ENCODE peak calls at places on chromosomes 7 and 10, in nine cellular contexts. One of them, this sample, is unnamed.

GRCh38 chr7:132735476-132735875 is 159.2 kb upstream of the PLXNA4 start:
- DNase-seq in heart left ventricle: no peak
- DNase-seq in WERI-Rb-1: no peak
- DNase-seq in colonic mucosa: no peak
- DNase-seq in fibroblast of lung: no peak
- DNase-seq in pancreas: no peak
- DNase-seq in body of pancreas: no peak
- DNase-seq in left lung: no peak
- DNase-seq in Peyer's patch: no peak
- DNase-seq in this sample: no peak

GRCh38 chr10:73843254-73843653 is 31.1 kb downstream of the CAMK2G start:
- DNase-seq in heart left ventricle: no peak
- DNase-seq in WERI-Rb-1: no peak
- DNase-seq in colonic mucosa: no peak
- DNase-seq in fibroblast of lung: no peak
- DNase-seq in pancreas: no peak
- DNase-seq in body of pancreas: no peak
- DNase-seq in left lung: no peak
- DNase-seq in Peyer's patch: no peak
- DNase-seq in this sample: no peak

GRCh38 chr10:61554925-61555324 is 101.7 kb upstream of the TMEM26 start:
- DNase-seq in heart left ventricle: no peak
- DNase-seq in WERI-Rb-1: no peak
- DNase-seq in colonic mucosa: no peak
- DNase-seq in fibroblast of lung: peak
- DNase-seq in pancreas: no peak
- DNase-seq in body of pancreas: no peak
- DNase-seq in left lung: no peak
- DNase-seq in Peyer's patch: no peak
- DNase-seq in this sample: no peak

GRCh38 chr7:17109017-17109416 is 189.4 kb upstream of the AHR start:
- DNase-seq in heart left ventricle: no peak
- DNase-seq in WERI-Rb-1: no peak
- DNase-seq in colonic mucosa: no peak
- DNase-seq in fibroblast of lung: peak
- DNase-seq in pancreas: no peak
- DNase-seq in body of pancreas: no peak
- DNase-seq in left lung: no peak
- DNase-seq in Peyer's patch: no peak
- DNase-seq in this sample: no peak

GRCh38 chr10:30537586-30537985 is 92.0 kb downstream of the LYZL2 start:
- DNase-seq in heart left ventricle: no peak
- DNase-seq in WERI-Rb-1: no peak
- DNase-seq in colonic mucosa: no peak
- DNase-seq in fibroblast of lung: no peak
- DNase-seq in pancreas: no peak
- DNase-seq in body of pancreas: no peak
- DNase-seq in left lung: no peak
- DNase-seq in Peyer's patch: no peak
- DNase-seq in this sample: no peak

GRCh38 chr10:128068398-128069285 is 57.6 kb downstream of the MKI67 start:
- DNase-seq in heart left ventricle: no peak
- DNase-seq in WERI-Rb-1: no peak
- DNase-seq in colonic mucosa: no peak
- DNase-seq in fibroblast of lung: no peak
- DNase-seq in pancreas: no peak
- DNase-seq in body of pancreas: no peak
- DNase-seq in left lung: no peak
- DNase-seq in Peyer's patch: no peak
- DNase-seq in this sample: no peak

GRCh38 chr10:13960603-13961002 is 370.1 kb downstream of the FRMD4A start:
- DNase-seq in heart left ventricle: no peak
- DNase-seq in WERI-Rb-1: no peak
- DNase-seq in colonic mucosa: no peak
- DNase-seq in fibroblast of lung: no peak
- DNase-seq in pancreas: no peak
- DNase-seq in body of pancreas: no peak
- DNase-seq in left lung: no peak
- DNase-seq in Peyer's patch: no peak
- DNase-seq in this sample: no peak

GRCh38 chr10:52172581-52172980 is 141.5 kb upstream of the DKK1 start:
- DNase-seq in heart left ventricle: no peak
- DNase-seq in WERI-Rb-1: no peak
- DNase-seq in colonic mucosa: no peak
- DNase-seq in fibroblast of lung: peak
- DNase-seq in pancreas: no peak
- DNase-seq in body of pancreas: no peak
- DNase-seq in left lung: no peak
- DNase-seq in Peyer's patch: no peak
- DNase-seq in this sample: no peak

GRCh38 chr7:38257350-38257677 is 16.1 kb downstream of the TARP start:
- DNase-seq in heart left ventricle: no peak
- DNase-seq in WERI-Rb-1: no peak
- DNase-seq in colonic mucosa: no peak
- DNase-seq in fibroblast of lung: no peak
- DNase-seq in pancreas: no peak
- DNase-seq in body of pancreas: no peak
- DNase-seq in left lung: no peak
- DNase-seq in Peyer's patch: no peak
- DNase-seq in this sample: no peak

GRCh38 chr7:66282594-66282935 is 77.4 kb downstream of the TPST1 start:
- DNase-seq in heart left ventricle: no peak
- DNase-seq in WERI-Rb-1: no peak
- DNase-seq in colonic mucosa: no peak
- DNase-seq in fibroblast of lung: no peak
- DNase-seq in pancreas: no peak
- DNase-seq in body of pancreas: no peak
- DNase-seq in left lung: no peak
- DNase-seq in Peyer's patch: no peak
- DNase-seq in this sample: no peak

GRCh38 chr7:66279912-66280311 is 74.8 kb downstream of the TPST1 start:
- DNase-seq in heart left ventricle: no peak
- DNase-seq in WERI-Rb-1: no peak
- DNase-seq in colonic mucosa: no peak
- DNase-seq in fibroblast of lung: no peak
- DNase-seq in pancreas: no peak
- DNase-seq in body of pancreas: no peak
- DNase-seq in left lung: no peak
- DNase-seq in Peyer's patch: no peak
- DNase-seq in this sample: no peak

GRCh38 chr7:66277492-66277891 is 72.4 kb downstream of the TPST1 start:
- DNase-seq in heart left ventricle: no peak
- DNase-seq in WERI-Rb-1: no peak
- DNase-seq in colonic mucosa: no peak
- DNase-seq in fibroblast of lung: no peak
- DNase-seq in pancreas: no peak
- DNase-seq in body of pancreas: no peak
- DNase-seq in left lung: no peak
- DNase-seq in Peyer's patch: no peak
- DNase-seq in this sample: no peak

GRCh38 chr7:66283003-66283920 is 78.1 kb downstream of the TPST1 start:
- DNase-seq in heart left ventricle: no peak
- DNase-seq in WERI-Rb-1: no peak
- DNase-seq in colonic mucosa: no peak
- DNase-seq in fibroblast of lung: peak
- DNase-seq in pancreas: no peak
- DNase-seq in body of pancreas: no peak
- DNase-seq in left lung: no peak
- DNase-seq in Peyer's patch: no peak
- DNase-seq in this sample: no peak

DNA sequence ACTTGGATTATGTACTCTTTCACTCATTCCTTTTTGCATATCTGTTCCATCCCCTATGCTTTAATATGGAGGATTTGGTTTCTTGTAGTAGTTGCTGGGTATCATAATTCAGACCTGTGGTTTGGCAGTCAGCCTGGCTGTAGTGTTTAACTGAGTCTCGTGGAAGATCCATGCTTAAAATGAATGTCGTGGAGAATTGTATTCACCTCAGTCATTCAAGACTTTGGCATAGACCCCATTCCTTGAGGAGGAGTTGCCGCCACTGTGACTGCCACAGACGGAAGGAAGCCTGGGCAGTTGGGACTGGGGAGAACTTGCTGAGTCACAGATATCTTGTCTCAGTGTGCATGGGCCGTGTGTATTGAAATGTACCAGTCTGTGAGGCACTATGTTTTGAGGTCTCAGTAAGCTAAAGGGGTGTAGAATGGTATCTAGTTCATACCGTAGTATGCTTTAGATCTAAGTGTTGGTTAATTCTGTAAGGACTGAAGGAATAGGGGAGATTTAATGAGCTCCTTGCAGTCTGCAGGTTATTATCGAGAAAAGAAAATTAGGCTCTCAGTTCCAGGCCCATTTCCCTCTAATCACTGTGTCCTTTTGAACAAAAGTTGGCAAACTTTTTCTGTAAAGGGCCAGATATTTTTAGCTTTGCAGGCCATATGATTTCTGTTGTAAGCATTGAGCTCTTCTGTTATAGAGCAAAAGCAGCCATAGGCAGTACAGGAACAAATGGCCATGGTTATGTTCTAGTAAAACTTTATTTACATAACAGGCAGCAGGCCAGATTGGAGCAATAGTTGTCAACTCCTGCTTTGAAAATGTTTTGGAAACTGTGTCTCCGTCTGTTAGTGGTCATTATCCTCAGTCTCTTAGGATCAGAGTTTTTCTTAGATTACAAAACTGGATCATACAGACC is 76.8 kb downstream of the TPST1 start:
- DNase-seq in heart left ventricle: peak
- DNase-seq in WERI-Rb-1: no peak
- DNase-seq in colonic mucosa: no peak
- DNase-seq in fibroblast of lung: peak
- DNase-seq in pancreas: no peak
- DNase-seq in body of pancreas: no peak
- DNase-seq in left lung: peak
- DNase-seq in Peyer's patch: no peak
- DNase-seq in this sample: no peak
- H3K27ac ChIP-seq in heart left ventricle: peak
- H3K27ac ChIP-seq in WERI-Rb-1: no peak
- H3K27ac ChIP-seq in colonic mucosa: no peak
- H3K27ac ChIP-seq in fibroblast of lung: peak
- H3K27ac ChIP-seq in pancreas: no peak
- H3K27ac ChIP-seq in body of pancreas: no peak
- H3K27ac ChIP-seq in left lung: peak
- H3K27ac ChIP-seq in Peyer's patch: peak
- H3K27ac ChIP-seq in this sample: no peak

DNA sequence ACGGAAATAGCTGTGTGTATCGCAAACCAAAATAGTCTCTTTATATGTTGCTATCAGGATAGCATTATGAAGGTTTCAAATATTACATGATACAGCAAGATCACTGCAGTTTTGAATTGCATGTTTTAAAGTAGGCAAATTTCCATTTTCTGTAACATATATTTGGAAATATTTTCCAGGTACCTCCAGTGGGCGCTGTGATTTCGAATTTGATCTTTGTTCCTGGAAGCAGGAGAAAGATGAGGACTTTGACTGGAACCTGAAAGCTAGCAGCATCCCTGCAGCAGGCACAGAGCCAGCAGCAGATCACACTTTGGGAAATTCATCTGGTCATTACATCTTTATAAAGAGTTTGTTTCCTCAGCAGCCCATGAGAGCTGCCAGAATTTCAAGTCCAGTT is 299.0 kb downstream of the MALRD1 start:
- DNase-seq in heart left ventricle: no peak
- DNase-seq in WERI-Rb-1: no peak
- DNase-seq in colonic mucosa: no peak
- DNase-seq in fibroblast of lung: peak
- DNase-seq in pancreas: no peak
- DNase-seq in body of pancreas: no peak
- DNase-seq in left lung: no peak
- DNase-seq in Peyer's patch: no peak
- DNase-seq in this sample: no peak
- TF ChIP-seq CTCF in heart left ventricle: no peak
- TF ChIP-seq CTCF in WERI-Rb-1: no peak
- TF ChIP-seq CTCF in colonic mucosa: no peak
- TF ChIP-seq CTCF in fibroblast of lung: peak
- TF ChIP-seq CTCF in pancreas: no peak
- TF ChIP-seq CTCF in body of pancreas: no peak
- TF ChIP-seq CTCF in left lung: no peak
- TF ChIP-seq CTCF in Peyer's patch: peak
- TF ChIP-seq CTCF in this sample: no peak

GRCh38 chr10:29372920-29373319 is 84.0 kb downstream of the LYZL1 start:
- DNase-seq in heart left ventricle: no peak
- DNase-seq in WERI-Rb-1: no peak
- DNase-seq in colonic mucosa: no peak
- DNase-seq in fibroblast of lung: no peak
- DNase-seq in pancreas: no peak
- DNase-seq in body of pancreas: no peak
- DNase-seq in left lung: no peak
- DNase-seq in Peyer's patch: no peak
- DNase-seq in this sample: no peak

GRCh38 chr10:29375888-29376287 is 87.0 kb downstream of the LYZL1 start:
- DNase-seq in heart left ventricle: no peak
- DNase-seq in WERI-Rb-1: no peak
- DNase-seq in colonic mucosa: no peak
- DNase-seq in fibroblast of lung: no peak
- DNase-seq in pancreas: no peak
- DNase-seq in body of pancreas: no peak
- DNase-seq in left lung: no peak
- DNase-seq in Peyer's patch: no peak
- DNase-seq in this sample: no peak

GRCh38 chr10:29370092-29370611 is 81.3 kb downstream of the LYZL1 start:
- DNase-seq in heart left ventricle: no peak
- DNase-seq in WERI-Rb-1: no peak
- DNase-seq in colonic mucosa: no peak
- DNase-seq in fibroblast of lung: no peak
- DNase-seq in pancreas: no peak
- DNase-seq in body of pancreas: no peak
- DNase-seq in left lung: no peak
- DNase-seq in Peyer's patch: no peak
- DNase-seq in this sample: no peak

GRCh38 chr10:29374162-29374561 is 85.3 kb downstream of the LYZL1 start:
- DNase-seq in heart left ventricle: no peak
- DNase-seq in WERI-Rb-1: no peak
- DNase-seq in colonic mucosa: no peak
- DNase-seq in fibroblast of lung: no peak
- DNase-seq in pancreas: no peak
- DNase-seq in body of pancreas: no peak
- DNase-seq in left lung: no peak
- DNase-seq in Peyer's patch: no peak
- DNase-seq in this sample: no peak

GRCh38 chr10:29370612-29371092 is 81.8 kb downstream of the LYZL1 start:
- DNase-seq in heart left ventricle: no peak
- DNase-seq in WERI-Rb-1: no peak
- DNase-seq in colonic mucosa: no peak
- DNase-seq in fibroblast of lung: no peak
- DNase-seq in pancreas: no peak
- DNase-seq in body of pancreas: no peak
- DNase-seq in left lung: no peak
- DNase-seq in Peyer's patch: no peak
- DNase-seq in this sample: no peak
- H3K27ac ChIP-seq in heart left ventricle: no peak
- H3K27ac ChIP-seq in WERI-Rb-1: no peak
- H3K27ac ChIP-seq in colonic mucosa: no peak
- H3K27ac ChIP-seq in fibroblast of lung: no peak
- H3K27ac ChIP-seq in pancreas: no peak
- H3K27ac ChIP-seq in body of pancreas: no peak
- H3K27ac ChIP-seq in left lung: no peak
- H3K27ac ChIP-seq in Peyer's patch: no peak
- H3K27ac ChIP-seq in this sample: no peak

DNA sequence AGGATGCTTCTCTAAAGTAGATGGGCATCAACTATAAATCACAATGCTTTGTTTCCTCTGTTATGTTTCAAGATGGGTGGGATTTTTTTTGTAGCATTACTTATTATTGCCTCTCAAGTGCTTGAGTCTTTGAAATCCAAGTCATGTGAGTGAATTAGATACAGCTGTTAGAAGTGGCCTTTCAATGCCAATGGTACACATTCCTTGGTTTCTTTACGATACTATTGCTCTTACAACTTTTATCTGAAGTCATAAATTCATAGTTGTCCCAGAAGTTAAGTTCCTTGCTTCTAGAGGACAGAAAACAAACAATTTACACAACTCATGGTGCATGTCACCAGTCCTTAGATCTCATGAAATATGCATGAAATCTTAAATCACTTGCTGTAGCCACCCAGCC is 15.5 kb downstream of the CFTR start:
- DNase-seq in heart left ventricle: no peak
- DNase-seq in WERI-Rb-1: no peak
- DNase-seq in colonic mucosa: no peak
- DNase-seq in fibroblast of lung: no peak
- DNase-seq in pancreas: no peak
- DNase-seq in body of pancreas: no peak
- DNase-seq in left lung: no peak
- DNase-seq in Peyer's patch: no peak
- DNase-seq in this sample: no peak
- TF ChIP-seq CTCF in heart left ventricle: no peak
- TF ChIP-seq CTCF in WERI-Rb-1: no peak
- TF ChIP-seq CTCF in colonic mucosa: no peak
- TF ChIP-seq CTCF in fibroblast of lung: no peak
- TF ChIP-seq CTCF in pancreas: no peak
- TF ChIP-seq CTCF in body of pancreas: no peak
- TF ChIP-seq CTCF in left lung: no peak
- TF ChIP-seq CTCF in Peyer's patch: no peak
- TF ChIP-seq CTCF in this sample: no peak

This sample was measured in CD4-positive, alpha-beta T cell.